ENCODE peak calls at places on chromosomes 5 and 9, in four cellular contexts. T, U, F and J are unnamed samples.

GRCh38 chr9:6715755-6716643 is 41.8 kb upstream of the KDM4C start:
- DNase-seq in T (peak; percentile 34), U (peak; percentile 67), F (no peak), J (peak; percentile 94)

GRCh38 chr5:133884525-133885311 is 83.7 kb downstream of the C5orf15 start:
- DNase-seq in T (no peak), U (no peak), F (no peak), J (no peak)

GRCh38 chr9:71562140-71562539 is 206.2 kb downstream of the CEMIP2 start:
- DNase-seq in T (no peak), U (no peak), F (no peak), J (no peak)

GRCh38 chr5:157574456-157575095 is 999 bp downstream of the ADAM19 start:
- DNase-seq in T (no peak), U (no peak), F (peak; percentile 44), J (peak; percentile 60)

GRCh38 chr5:20656262-20656661 is 668.3 kb upstream of the CDH18 start:
- DNase-seq in T (no peak), U (no peak), F (no peak), J (no peak)

GRCh38 chr5:143355710-143356109 is 47.8 kb downstream of the NR3C1 start:
- DNase-seq in T (peak; percentile 83), U (peak; percentile 51), F (peak; percentile 95), J (peak; percentile 73)

GRCh38 chr9:114275246-114275994 is 47.5 kb upstream of the ORM1 start:
- DNase-seq in T (no peak), U (no peak), F (peak; percentile 26), J (peak; percentile 73)

GRCh38 chr5:176491056-176491646 is 43.0 kb downstream of the FAF2 start:
- DNase-seq in T (no peak), U (no peak), F (peak; percentile 46), J (no peak)

GRCh38 chr9:111839981-111840380 is 45.2 kb upstream of the SHOC1 start:
- DNase-seq in T (peak; percentile 32), U (no peak), F (peak; percentile 72), J (no peak)

GRCh38 chr5:104344809-104345512 is 782.4 kb upstream of the NUDT12 start:
- DNase-seq in T (no peak), U (no peak), F (no peak), J (no peak)

GRCh38 chr5:166509085-166509484 is 1782.4 kb upstream of the WWC1 start:
- DNase-seq in T (no peak), U (no peak), F (no peak), J (no peak)

GRCh38 chr9:133854785-133855184 is 116.6 kb upstream of the SARDH start:
- DNase-seq in T (no peak), U (no peak), F (no peak), J (no peak)

GRCh38 chr5:132704875-132705274 is 31.1 kb downstream of the IL4 start:
- DNase-seq in T (peak; percentile 46), U (no peak), F (peak; percentile 56), J (no peak)

GRCh38 chr5:28344803-28345433 is 1306.5 kb upstream of the CDH9 start:
- DNase-seq in T (no peak), U (no peak), F (no peak), J (no peak)

GRCh38 chr9:133715295-133715865 is 22.8 kb downstream of the SARDH start:
- DNase-seq in T (no peak), U (no peak), F (peak; percentile 91), J (no peak)

GRCh38 chr9:9102295-9102694 is 1302.7 kb upstream of the DMAC1 start:
- DNase-seq in T (no peak), U (no peak), F (no peak), J (no peak)

GRCh38 chr5:172773481-172774469 is 2.8 kb upstream of the DUSP1 start:
- DNase-seq in T (no peak), U (no peak), F (peak; percentile 50), J (peak; percentile 46)

GRCh38 chr9:128396970-128397613 is 23.6 kb upstream of the CERCAM start:
- DNase-seq in T (no peak), U (no peak), F (no peak), J (no peak)

GRCh38 chr5:72138943-72139467 is 31.7 kb downstream of the MAP1B start:
- DNase-seq in T (peak; percentile 68), U (no peak), F (peak; percentile 92), J (no peak)

GRCh38 chr9:15361737-15362136 is 54.7 kb upstream of the TTC39B start:
- DNase-seq in T (no peak), U (no peak), F (no peak), J (no peak)

GRCh38 chr9:128033609-128034008 is 33.5 kb downstream of the NAIF1 start:
- DNase-seq in T (no peak), U (no peak), F (no peak), J (no peak)

GRCh38 chr9:128293091-128293490 is 17.0 kb downstream of the SWI5 start:
- DNase-seq in T (no peak), U (no peak), F (no peak), J (no peak)

GRCh38 chr9:123072407-123072995 is 39.0 kb downstream of the GPR21 start:
- DNase-seq in T (no peak), U (peak; percentile 22), F (no peak), J (no peak)

GRCh38 chr5:125209650-125210049 is 463.2 kb upstream of the ZNF608 start:
- DNase-seq in T (peak; percentile 17), U (no peak), F (no peak), J (no peak)

GRCh38 chr9:1454211-1454979 is 404.2 kb downstream of the DMRT2 start:
- DNase-seq in T (no peak), U (no peak), F (no peak), J (no peak)

GRCh38 chr5:6592611-6593010 is 40.2 kb downstream of the NSUN2 start:
- DNase-seq in T (peak; percentile 42), U (no peak), F (peak; percentile 51), J (no peak)

GRCh38 chr5:100731768-100732167 is 171.3 kb downstream of the ST8SIA4 start:
- DNase-seq in T (no peak), U (no peak), F (no peak), J (no peak)

GRCh38 chr5:150114773-150115408 is 28.5 kb upstream of the CSF1R start:
- DNase-seq in T (no peak), U (peak; percentile 1), F (no peak), J (peak; percentile 10)

GRCh38 chr9:37970301-37971106 is 66.6 kb upstream of the SLC25A51 start:
- DNase-seq in T (no peak), U (no peak), F (no peak), J (no peak)

GRCh38 chr9:1460143-1460769 is 410.1 kb downstream of the DMRT2 start:
- DNase-seq in T (no peak), U (no peak), F (peak; percentile 1), J (no peak)

GRCh38 chr5:130549884-130550552 is 615.0 kb downstream of the HINT1 start:
- DNase-seq in T (no peak), U (no peak), F (peak; percentile 62), J (no peak)

GRCh38 chr5:174327317-174327864 is 281.9 kb downstream of the NSG2 start:
- DNase-seq in T (peak; percentile 13), U (peak; percentile 71), F (peak; percentile 74), J (peak; percentile 58)

GRCh38 chr9:112338561-112338960 is 5.1 kb upstream of the PTBP3 start:
- DNase-seq in T (peak; percentile 58), U (no peak), F (peak; percentile 74), J (no peak)

GRCh38 chr5:157460921-157461792 is 1.1 kb downstream of the NIPAL4 start:
- DNase-seq in T (no peak), U (no peak), F (no peak), J (no peak)

GRCh38 chr9:108569624-108570023 is 286.2 kb downstream of the ACTL7B start:
- DNase-seq in T (peak; percentile 73), U (no peak), F (peak; percentile 82), J (no peak)

GRCh38 chr9:17229945-17230560 is 95.2 kb downstream of the CNTLN start:
- DNase-seq in T (no peak), U (no peak), F (no peak), J (no peak)

GRCh38 chr5:83281658-83282057 is 189.9 kb upstream of the VCAN start:
- DNase-seq in T (peak; percentile 76), U (no peak), F (peak; percentile 69), J (no peak)

GRCh38 chr9:95880011-95880690 is 4.7 kb downstream of the ERCC6L2 start:
- DNase-seq in T (no peak), U (no peak), F (peak; percentile 57), J (no peak)